ENCODE peak calls at places on chromosomes 3 and 15, in nine cellular contexts. L is progenitor cell of endocrine pancreas, S is HS-5, T is iPS-NIHi11, M is mammary epithelial cell, A is HEK293T, D is germinal center, K is choroid plexus epithelial cell, O is tibial nerve. P is an unnamed sample.

GRCh38 chr15:91651251-91651650 is 202.3 kb upstream of the SLCO3A1 start:
- DNase-seq in T (no peak), D (no peak), K (no peak), O (no peak), M (no peak), A (no peak), S (no peak), L (no peak), P (no peak)

GRCh38 chr3:192915724-192916123 is 1.9 kb downstream of the MB21D2 start:
- DNase-seq in A (no peak), K (no peak), M (no peak), O (no peak), S (no peak), L (no peak), D (no peak), T (no peak), P (peak)

GRCh38 chr3:80014576-80014975 is 246.8 kb upstream of the ROBO1 start:
- DNase-seq in K (no peak), L (no peak), A (no peak), T (no peak), M (no peak), S (peak), O (no peak), D (no peak), P (no peak)

GRCh38 chr3:149879872-149880271 is 66.9 kb downstream of the RNF13 start:
- DNase-seq in L (no peak), K (peak), M (peak), S (peak), O (peak), D (no peak), A (peak), T (peak), P (peak)

GRCh38 chr3:55879901-55880331 is 392.8 kb upstream of the WNT5A start:
- DNase-seq in K (peak), O (no peak), S (no peak), M (no peak), T (no peak), A (no peak), L (no peak), D (no peak), P (peak)

GRCh38 chr3:59876533-59877062 is 826.8 kb upstream of the CFAP20DC start:
- DNase-seq in L (no peak), M (no peak), A (no peak), S (no peak), D (no peak), T (no peak), O (no peak), K (no peak), P (no peak)

GRCh38 chr15:63227689-63228088 is 38.3 kb downstream of the RAB8B start:
- DNase-seq in M (no peak), O (no peak), K (no peak), S (no peak), T (no peak), L (no peak), A (no peak), D (no peak), P (no peak)

GRCh38 chr15:65087873-65088642 is 11.5 kb downstream of the KBTBD13 start:
- DNase-seq in T (no peak), M (no peak), O (peak), D (no peak), L (no peak), A (no peak), K (no peak), S (no peak), P (peak)

GRCh38 chr3:188176476-188176875 is 22.5 kb downstream of the LPP start:
- DNase-seq in L (no peak), D (no peak), T (no peak), O (no peak), A (no peak), S (no peak), M (no peak), K (no peak), P (no peak)

GRCh38 chr3:61927332-61927731 is 366.0 kb downstream of the PTPRG start:
- DNase-seq in T (no peak), A (no peak), L (no peak), M (peak), S (no peak), D (no peak), K (peak), O (peak), P (no peak)

GRCh38 chr3:26625187-26625586 is 2.6 kb downstream of the LRRC3B start:
- DNase-seq in A (no peak), K (no peak), M (no peak), D (no peak), S (no peak), T (no peak), L (no peak), O (no peak), P (no peak)

GRCh38 chr15:92393287-92393993 is at the start of gene ST8SIA2:
- DNase-seq in A (peak), T (peak), O (no peak), K (no peak), S (no peak), M (peak), D (peak), L (peak), P (no peak)

GRCh38 chr3:172516318-172517214 is 6.7 kb downstream of the TNFSF10 start:
- DNase-seq in T (no peak), K (peak), A (no peak), S (no peak), O (peak), M (peak), L (no peak), D (no peak), P (peak)

GRCh38 chr3:150268426-150269321 is 139.4 kb upstream of the TSC22D2 start:
- DNase-seq in S (no peak), M (no peak), A (no peak), L (no peak), D (no peak), K (peak), T (no peak), O (no peak), P (peak)

GRCh38 chr3:119428538-119428937 is 34.9 kb downstream of the TMEM39A start:
- DNase-seq in T (no peak), D (no peak), K (peak), A (no peak), M (no peak), S (no peak), L (no peak), O (no peak), P (no peak)

GRCh38 chr15:99566157-99566900 is 545 bp downstream of the MEF2A start:
- DNase-seq in O (no peak), T (peak), S (no peak), K (no peak), L (peak), M (peak), A (peak), D (peak), P (no peak)

GRCh38 chr3:149832086-149832485 is 19.1 kb downstream of the RNF13 start:
- DNase-seq in O (no peak), D (no peak), K (peak), S (no peak), L (no peak), T (no peak), M (no peak), A (no peak), P (no peak)

GRCh38 chr3:185940951-185941350 is 3.1 kb upstream of the TRA2B start:
- DNase-seq in O (no peak), M (peak), D (no peak), A (no peak), S (no peak), L (no peak), K (no peak), T (no peak), P (peak)

GRCh38 chr3:120170223-120170622 is 76.0 kb upstream of the GSK3B start:
- DNase-seq in K (no peak), A (no peak), S (peak), L (no peak), M (peak), T (no peak), O (no peak), D (no peak), P (peak)

GRCh38 chr3:80771085-80771484 is 990.4 kb downstream of the GBE1 start:
- DNase-seq in M (no peak), K (peak), A (no peak), O (no peak), L (no peak), S (no peak), T (no peak), D (no peak), P (no peak)

GRCh38 chr3:8458235-8458634 is 43.4 kb upstream of the LMCD1 start:
- DNase-seq in M (no peak), T (no peak), A (no peak), L (no peak), S (no peak), O (no peak), K (no peak), D (no peak), P (peak)

GRCh38 chr3:118842147-118842863 is 192.3 kb downstream of the IGSF11 start:
- DNase-seq in S (no peak), L (no peak), O (no peak), M (no peak), A (no peak), D (no peak), K (peak), T (no peak), P (no peak)

GRCh38 chr3:161406594-161407555 is 35.6 kb upstream of the SPTSSB start:
- DNase-seq in M (no peak), D (no peak), S (no peak), O (no peak), T (no peak), K (no peak), L (no peak), A (no peak), P (no peak)

GRCh38 chr3:195032106-195032759 is 238.7 kb downstream of the XXYLT1 start:
- DNase-seq in A (no peak), K (no peak), T (no peak), M (no peak), D (no peak), L (no peak), O (no peak), S (no peak), P (no peak)

GRCh38 chr3:169137943-169138342 is 525.6 kb downstream of the MECOM start:
- DNase-seq in A (no peak), L (no peak), O (no peak), K (no peak), M (no peak), T (no peak), S (no peak), D (no peak), P (no peak)

GRCh38 chr15:46681901-46682300 is 1035.4 kb upstream of the SEMA6D start:
- DNase-seq in A (no peak), K (no peak), M (no peak), T (no peak), S (no peak), D (no peak), O (no peak), L (no peak), P (no peak)

GRCh38 chr15:37291920-37292319 is 191.6 kb upstream of the MEIS2 start:
- DNase-seq in L (no peak), K (peak), O (no peak), S (no peak), A (no peak), T (no peak), D (no peak), M (no peak), P (peak)

GRCh38 chr3:123719785-123720531 is 135.1 kb upstream of the HACD2 start:
- DNase-seq in O (no peak), K (no peak), L (no peak), S (no peak), A (no peak), D (no peak), T (no peak), M (no peak), P (peak)

GRCh38 chr3:168878655-168879054 is 782.9 kb upstream of the GOLIM4 start:
- DNase-seq in D (no peak), S (peak), T (no peak), K (peak), L (no peak), A (no peak), O (no peak), M (peak), P (peak)

GRCh38 chr3:149371001-149371722 is 6.3 kb downstream of the TM4SF1 start:
- DNase-seq in L (no peak), S (peak), T (no peak), O (no peak), M (peak), K (peak), A (no peak), D (no peak), P (peak)

GRCh38 chr15:65980824-65981456 is 111.6 kb downstream of the RAB11A start:
- DNase-seq in O (peak), D (peak), M (peak), L (peak), T (peak), A (peak), S (peak), K (peak), P (peak)

GRCh38 chr15:94414921-94415320 is 183.6 kb downstream of the MCTP2 start:
- DNase-seq in L (no peak), K (no peak), T (no peak), S (no peak), A (no peak), M (no peak), D (no peak), O (no peak), P (peak)

P was measured in bronchial epithelial cell.